ENCODE peak calls at places on chromosomes 6 and 20, in seven cellular contexts. S, A, Y, C, M, P and J are unnamed samples.
A peak's percentile ranks its signal among the peaks of the same experiment; 100 is the strongest.

GRCh38 chr6:14283600-14284235 is 166.1 kb downstream of the CD83 start:
- DNase-seq in Y (no peak), A (no peak), C (no peak), S (no peak), M (no peak), P (no peak), J (peak; percentile 32)

GRCh38 chr20:12882832-12883506 is 125.8 kb upstream of the SPTLC3 start:
- DNase-seq in P (no peak), M (no peak), A (no peak), S (peak; percentile 7), Y (no peak), C (peak; percentile 7), J (peak; percentile 45)

GRCh38 chr6:138087549-138087948 is 19.7 kb downstream of the PERP start:
- DNase-seq in M (no peak), Y (no peak), C (no peak), S (no peak), A (no peak), P (no peak), J (no peak)

GRCh38 chr6:137015943-137016342 is 28.8 kb downstream of the IL20RA start:
- DNase-seq in S (no peak), A (no peak), Y (no peak), P (no peak), C (no peak), M (no peak), J (no peak)

GRCh38 chr20:17024513-17025105 is 202.2 kb upstream of the PCSK2 start:
- DNase-seq in A (no peak), C (no peak), S (peak; percentile 37), M (no peak), Y (no peak), P (no peak), J (no peak)

GRCh38 chr20:23362392-23363256 is 642 bp downstream of the GZF1 start:
- DNase-seq in C (no peak), Y (peak; percentile 17), A (peak; percentile 79), P (peak; percentile 44), S (no peak), M (peak; percentile 57), J (peak; percentile 40)

GRCh38 chr6:104705095-104705707 is 154.5 kb downstream of the HACE1 start:
- DNase-seq in S (peak; percentile 34), C (peak; percentile 87), P (no peak), M (peak; percentile 10), Y (peak; percentile 18), A (peak; percentile 88), J (peak; percentile 96)

GRCh38 chr6:106118835-106119443 is 32.8 kb downstream of the PRDM1 start:
- DNase-seq in P (no peak), M (no peak), S (no peak), Y (no peak), A (peak; percentile 31), C (no peak), J (no peak)

GRCh38 chr20:56924976-56925695 is 296.0 kb downstream of the TFAP2C start:
- DNase-seq in C (no peak), Y (no peak), P (no peak), S (no peak), A (no peak), M (no peak), J (no peak)

GRCh38 chr6:2984738-2985381 is 13.5 kb upstream of the SERPINB6 start:
- DNase-seq in A (no peak), P (no peak), Y (no peak), C (no peak), S (no peak), M (no peak), J (no peak)

GRCh38 chr6:163393923-163394322 is 20.6 kb upstream of the QKI start:
- DNase-seq in S (no peak), A (no peak), Y (no peak), P (no peak), M (no peak), C (no peak), J (no peak)

GRCh38 chr6:33776186-33776585 is 12.7 kb downstream of the LEMD2 start:
- DNase-seq in Y (no peak), P (no peak), C (no peak), A (no peak), M (no peak), S (no peak), J (no peak)

GRCh38 chr20:3712279-3712873 is at the start of gene SIGLEC1:
- DNase-seq in M (no peak), C (no peak), Y (no peak), P (peak; percentile 34), A (peak; percentile 94), S (no peak), J (no peak)

GRCh38 chr6:143060806-143061596 is at the start of gene AIG1:
- DNase-seq in S (peak; percentile 2), Y (peak; percentile 48), M (no peak), C (no peak), A (peak; percentile 68), P (no peak), J (no peak)

GRCh38 chr6:122995930-122996796 is at the start of gene CLVS2:
- DNase-seq in P (no peak), A (no peak), M (no peak), S (no peak), C (peak; percentile 4), Y (no peak), J (peak; percentile 53)

GRCh38 chr6:89479902-89480301 is 47.0 kb downstream of the ANKRD6 start:
- DNase-seq in S (no peak), Y (no peak), C (no peak), P (no peak), A (no peak), M (no peak), J (no peak)

GRCh38 chr6:101663099-101663498 is 269.6 kb downstream of the GRIK2 start:
- DNase-seq in S (no peak), A (no peak), P (no peak), C (no peak), M (no peak), Y (no peak), J (no peak)

GRCh38 chr6:107670792-107671199 is 153.3 kb downstream of the SCML4 start:
- DNase-seq in A (peak; percentile 72), Y (no peak), P (no peak), S (no peak), C (no peak), M (peak; percentile 82), J (peak; percentile 73)

GRCh38 chr20:41443667-41444066 is 77.0 kb upstream of the EMILIN3 start:
- DNase-seq in P (no peak), M (no peak), A (peak; percentile 36), C (no peak), Y (no peak), S (no peak), J (no peak)

GRCh38 chr6:93164781-93165180 is 254.6 kb downstream of the EPHA7 start:
- DNase-seq in C (no peak), A (no peak), P (no peak), M (no peak), S (no peak), Y (no peak), J (no peak)

GRCh38 chr6:13953061-13953705 is 28.4 kb downstream of the RNF182 start:
- DNase-seq in S (peak; percentile 1), A (no peak), Y (no peak), C (peak; percentile 5), P (no peak), M (no peak), J (peak; percentile 34)

GRCh38 chr6:149884215-149884614 is 13.7 kb downstream of the RAET1E start:
- DNase-seq in Y (no peak), M (no peak), C (no peak), A (no peak), P (peak; percentile 55), S (no peak), J (peak; percentile 72)
- TF ChIP-seq CTCF in Y (no peak), M (no peak), C (no peak), A (no peak), P (no peak), S (no peak), J (no peak)

DNA sequence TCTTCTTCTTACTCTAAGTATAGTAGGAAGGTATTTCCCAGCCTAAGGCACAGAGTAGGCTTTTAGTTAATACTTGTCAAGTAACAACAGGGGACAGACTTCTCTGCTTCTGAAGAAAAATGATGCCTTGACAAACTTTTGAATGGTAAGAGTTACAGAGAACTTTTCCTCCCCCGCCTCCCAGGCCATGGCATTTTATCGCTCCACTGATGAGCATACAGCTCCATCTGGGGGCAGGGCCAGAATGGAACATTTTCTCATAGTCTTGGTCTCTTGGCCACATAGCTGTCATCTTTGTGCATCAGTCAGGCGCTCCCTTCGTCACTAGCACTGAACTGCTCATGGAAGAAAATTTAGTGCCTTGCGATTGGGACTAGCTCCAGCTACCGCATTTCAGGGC is 1066.8 kb upstream of the CITED2 start:
- DNase-seq in P (peak; percentile 46), M (peak; percentile 41), Y (no peak), C (peak; percentile 66), S (no peak), A (peak; percentile 46), J (peak; percentile 87)
- TF ChIP-seq CTCF in P (no peak), M (peak; percentile 25), Y (no peak), C (peak; percentile 10), S (peak; percentile 40), A (no peak), J (peak; percentile 28)

GRCh38 chr6:99294786-99295185 is 54.7 kb downstream of the FAXC start:
- DNase-seq in A (no peak), Y (no peak), S (no peak), P (no peak), M (no peak), C (no peak), J (no peak)

GRCh38 chr6:99296261-99296660 is 53.2 kb downstream of the FAXC start:
- DNase-seq in C (no peak), A (no peak), P (no peak), M (no peak), Y (no peak), S (no peak), J (no peak)

GRCh38 chr6:99295276-99295675 is 54.2 kb downstream of the FAXC start:
- DNase-seq in S (no peak), C (no peak), M (no peak), A (no peak), P (no peak), Y (no peak), J (no peak)

GRCh38 chr6:99297006-99297405 is 52.5 kb downstream of the FAXC start:
- DNase-seq in Y (no peak), M (no peak), S (no peak), P (no peak), C (no peak), A (no peak), J (no peak)

DNA sequence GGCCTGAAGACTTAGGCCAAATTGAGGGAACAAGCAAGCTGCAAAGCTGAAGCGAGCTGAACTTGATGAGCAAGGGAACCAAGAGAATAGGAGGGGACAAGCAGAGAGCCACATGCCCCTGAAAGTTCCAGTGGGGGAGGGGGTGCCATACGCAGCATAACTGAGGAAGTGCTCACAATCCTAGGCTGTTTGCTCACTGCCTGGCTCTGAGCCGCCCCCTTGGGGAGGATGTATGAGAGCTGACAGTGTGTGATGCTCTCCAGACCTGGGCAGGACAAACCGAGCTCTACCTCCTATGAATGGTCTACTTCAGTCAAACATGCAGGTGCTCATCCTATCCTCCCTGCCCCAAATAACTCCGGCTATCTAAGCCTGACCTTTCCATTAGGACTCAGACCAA is 52.1 kb downstream of the FAXC start:
- DNase-seq in S (no peak), P (no peak), Y (no peak), C (no peak), M (no peak), A (no peak), J (no peak)
- TF ChIP-seq CTCF in S (no peak), P (no peak), Y (no peak), C (no peak), M (no peak), A (no peak), J (no peak)

DNA sequence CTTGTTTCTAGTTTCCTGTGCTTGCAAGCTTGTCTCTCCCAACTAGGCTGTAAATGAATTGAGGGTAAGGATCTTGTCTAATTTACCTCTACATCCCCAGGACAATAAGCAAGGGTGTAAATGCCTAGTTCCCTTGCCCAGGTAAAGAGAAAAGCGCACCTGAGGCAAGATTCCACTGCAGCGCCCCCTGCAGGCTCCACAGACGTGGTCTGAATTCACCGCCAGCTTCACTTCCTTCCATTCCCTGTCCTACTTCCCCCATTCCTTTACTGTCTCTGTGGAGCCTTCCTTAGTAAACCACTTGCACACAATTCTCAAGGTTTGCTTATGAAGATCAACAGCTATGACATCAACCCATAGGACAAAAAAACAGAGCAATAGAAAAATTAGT is 42.3 kb downstream of the ANKEF1 start:
- DNase-seq in Y (no peak), S (no peak), A (no peak), C (no peak), M (peak; percentile 14), P (no peak), J (no peak)
- TF ChIP-seq CTCF in Y (no peak), S (peak; percentile 27), A (no peak), C (no peak), M (peak; percentile 48), P (no peak), J (peak; percentile 42)